ENCODE peak calls at places on chromosome 16, in ten cellular contexts. A, P, M, K, D, E, S, V, R and L are unnamed samples.
A peak's percentile ranks its signal among the peaks of the same experiment; 100 is the strongest.

GRCh38 chr16:16102738-16103137 is 120.6 kb downstream of the ABCC6 start:
- DNase-seq in A (no peak), P (no peak), M (no peak), K (no peak), D (no peak), E (no peak), S (no peak), V (no peak), R (no peak), L (no peak)

GRCh38 chr16:7722761-7723160 is 390.1 kb downstream of the RBFOX1 start:
- DNase-seq in A (no peak), P (no peak), M (no peak), K (no peak), D (no peak), E (no peak), S (no peak), V (no peak), R (no peak), L (no peak)

GRCh38 chr16:82649766-82650165 is 23.0 kb downstream of the CDH13 start:
- DNase-seq in A (no peak), P (no peak), M (no peak), K (no peak), D (no peak), E (no peak), S (no peak), V (no peak), R (no peak), L (no peak)

GRCh38 chr16:12439443-12440232 is 364.0 kb downstream of the CPPED1 start:
- DNase-seq in A (no peak), P (no peak), M (no peak), K (peak; percentile 11), D (peak; percentile 16), E (no peak), S (peak; percentile 47), V (no peak), R (no peak), L (no peak)

GRCh38 chr16:20073203-20074088 is at the start of gene GPR139:
- DNase-seq in A (no peak), P (no peak), M (no peak), K (no peak), D (no peak), E (no peak), S (no peak), V (no peak), R (no peak), L (no peak)

GRCh38 chr16:11258553-11259287 is 2.7 kb upstream of the SOCS1 start:
- DNase-seq in A (no peak), P (peak; percentile 32), M (peak; percentile 65), K (no peak), D (peak; percentile 53), E (no peak), S (peak; percentile 64), V (no peak), R (no peak), L (no peak)

GRCh38 chr16:1865902-1866690 is 5.9 kb downstream of the MEIOB start:
- DNase-seq in A (no peak), P (no peak), M (no peak), K (no peak), D (no peak), E (no peak), S (no peak), V (no peak), R (no peak), L (no peak)

GRCh38 chr16:12303649-12304048 is 327.1 kb downstream of the SNX29 start:
- DNase-seq in A (no peak), P (no peak), M (no peak), K (no peak), D (no peak), E (no peak), S (no peak), V (no peak), R (no peak), L (no peak)

GRCh38 chr16:57998484-57998883 is 2.0 kb downstream of the ZNF319 start:
- DNase-seq in A (no peak), P (peak; percentile 49), M (no peak), K (peak; percentile 65), D (peak; percentile 69), E (peak; percentile 28), S (peak; percentile 78), V (peak; percentile 46), R (peak; percentile 76), L (no peak)

GRCh38 chr16:69190046-69190588 is 3.2 kb downstream of the SNTB2 start:
- DNase-seq in A (no peak), P (no peak), M (no peak), K (no peak), D (no peak), E (no peak), S (no peak), V (no peak), R (no peak), L (no peak)

GRCh38 chr16:49586466-49586865 is 212.9 kb downstream of the C16orf78 start:
- DNase-seq in A (no peak), P (no peak), M (no peak), K (no peak), D (no peak), E (no peak), S (no peak), V (no peak), R (peak; percentile 66), L (no peak)

GRCh38 chr16:50671644-50672260 is 9.4 kb downstream of the SNX20 start:
- DNase-seq in A (no peak), P (peak; percentile 28), M (no peak), K (peak; percentile 35), D (peak; percentile 77), E (peak; percentile 13), S (peak; percentile 77), V (no peak), R (peak; percentile 59), L (no peak)

GRCh38 chr16:72847187-72848044 is 200.5 kb downstream of the ZFHX3 start:
- DNase-seq in A (no peak), P (peak; percentile 55), M (no peak), K (peak; percentile 18), D (peak; percentile 25), E (peak; percentile 45), S (peak; percentile 40), V (no peak), R (peak; percentile 25), L (no peak)

GRCh38 chr16:79054593-79054992 is 545.9 kb downstream of the MAF start:
- DNase-seq in A (no peak), P (no peak), M (no peak), K (no peak), D (no peak), E (no peak), S (no peak), V (no peak), R (no peak), L (no peak)

GRCh38 chr16:67462279-67462655 is 18.7 kb downstream of the ATP6V0D1 start:
- DNase-seq in A (no peak), P (no peak), M (no peak), K (no peak), D (no peak), E (no peak), S (no peak), V (no peak), R (no peak), L (no peak)